ENCODE peak calls at places on chromosomes 16 and 17, in four cellular contexts. G is sigmoid colon, Q is ovary, S is Peyer's patch. U is an unnamed sample.
A peak's percentile ranks its signal among the peaks of the same experiment; 100 is the strongest.

GRCh38 chr16:6103561-6103960 is 1006.0 kb upstream of the EEF2KMT start:
- DNase-seq in S (no peak), Q (no peak), G (no peak), U (no peak)

GRCh38 chr17:21214015-21214776 is at the start of gene TMEM11:
- DNase-seq in S (peak; percentile 97), Q (peak; percentile 97), G (peak; percentile 98), U (peak; percentile 95)

GRCh38 chr16:56632160-56632847 is at the start of gene MT1M:
- DNase-seq in G (peak; percentile 83), Q (peak; percentile 61), S (no peak), U (peak; percentile 58)

GRCh38 chr16:24975428-24975889 is 39.7 kb downstream of the ARHGAP17 start:
- DNase-seq in G (no peak), Q (no peak), S (no peak), U (no peak)

GRCh38 chr16:8936421-8936820 is 27.3 kb downstream of the USP7 start:
- DNase-seq in S (peak; percentile 82), Q (no peak), G (no peak), U (no peak)

GRCh38 chr16:81520151-81520470 is 75.5 kb downstream of the CMIP start:
- DNase-seq in Q (no peak), S (no peak), G (no peak), U (no peak)

GRCh38 chr16:60413969-60414368 is 1622.3 kb downstream of the CDH8 start:
- DNase-seq in Q (no peak), G (no peak), S (no peak), U (no peak)

GRCh38 chr16:5490499-5490898 is 392.9 kb upstream of the EEF2KMT start:
- DNase-seq in S (peak; percentile 50), G (no peak), Q (no peak), U (no peak)

GRCh38 chr16:66580605-66581209 is 1.4 kb downstream of the CMTM2 start:
- DNase-seq in S (no peak), G (no peak), Q (no peak), U (no peak)

GRCh38 chr17:57603978-57604377 is 141.1 kb downstream of the CCDC182 start:
- DNase-seq in G (no peak), Q (no peak), S (peak; percentile 86), U (no peak)
- TF ChIP-seq POLR2A in G (no peak), Q (no peak), S (no peak), U (no peak)

DNA sequence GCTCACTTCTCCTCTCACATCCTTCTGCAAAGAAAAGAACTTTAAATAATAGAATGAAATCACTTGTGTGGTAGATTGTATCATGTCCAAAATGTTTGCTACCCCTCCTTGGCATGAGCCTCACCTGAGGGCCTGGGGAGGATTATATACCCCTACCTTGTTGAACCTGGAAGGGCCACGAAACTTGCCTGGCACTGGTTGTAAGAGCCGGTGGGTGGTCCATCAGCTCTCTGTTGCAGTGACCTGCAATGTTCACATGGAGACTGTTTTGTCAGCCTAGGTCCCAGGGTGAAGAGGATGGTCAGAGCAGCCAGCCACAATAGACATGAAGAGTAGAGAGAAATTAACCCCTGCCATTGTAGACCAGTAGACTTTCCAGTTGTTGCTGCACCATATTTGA is 10.2 kb downstream of the RSAD1 start:
- DNase-seq in S (no peak), G (no peak), Q (no peak), U (no peak)
- H3K27ac ChIP-seq in S (no peak overlapping the region), G (no peak overlapping the region), Q (no peak overlapping the region), U (no peak overlapping the region)

DNA sequence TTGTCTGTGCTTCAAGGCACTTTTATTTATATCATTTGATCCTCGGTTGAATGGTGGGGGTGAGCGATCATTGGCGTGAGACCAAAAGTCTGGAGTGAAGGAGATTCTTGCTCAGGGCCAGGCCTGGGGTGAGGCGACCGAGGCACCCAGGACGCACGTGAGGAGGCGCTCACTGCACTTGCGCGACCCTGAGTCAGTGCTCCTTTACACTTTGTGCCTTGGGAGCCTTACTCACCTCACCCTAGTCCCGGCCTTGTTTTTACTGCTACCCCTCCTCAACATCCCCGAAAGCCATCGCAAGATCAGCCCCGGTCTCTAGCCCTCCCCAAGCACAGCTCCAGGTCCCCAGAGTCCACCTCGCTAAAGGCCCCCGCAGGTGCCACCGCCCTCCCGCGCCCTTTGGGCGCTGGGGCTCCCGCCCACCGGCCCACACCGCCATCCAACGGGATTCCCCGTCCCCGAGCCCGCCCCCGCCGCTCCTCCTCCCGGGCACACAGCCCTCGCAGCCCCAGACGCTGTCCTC is 496 bp downstream of the EZH1 start:
- DNase-seq in S (peak; percentile 87), G (peak; percentile 91), Q (peak; percentile 71), U (peak; percentile 78)
- TF ChIP-seq POLR2A in S (no peak), G (no peak), Q (no peak), U (no peak)

GRCh38 chr16:13153696-13154095 is 252.3 kb downstream of the SHISA9 start:
- DNase-seq in S (no peak), G (no peak), Q (no peak), U (no peak)

GRCh38 chr16:13148294-13148693 is 246.9 kb downstream of the SHISA9 start:
- DNase-seq in G (no peak), Q (no peak), S (no peak), U (no peak)

GRCh38 chr16:13150181-13150885 is 248.9 kb downstream of the SHISA9 start:
- DNase-seq in S (no peak), Q (no peak), G (no peak), U (no peak)

GRCh38 chr16:13146829-13147228 is 245.4 kb downstream of the SHISA9 start:
- DNase-seq in S (no peak), Q (no peak), G (no peak), U (no peak)

DNA sequence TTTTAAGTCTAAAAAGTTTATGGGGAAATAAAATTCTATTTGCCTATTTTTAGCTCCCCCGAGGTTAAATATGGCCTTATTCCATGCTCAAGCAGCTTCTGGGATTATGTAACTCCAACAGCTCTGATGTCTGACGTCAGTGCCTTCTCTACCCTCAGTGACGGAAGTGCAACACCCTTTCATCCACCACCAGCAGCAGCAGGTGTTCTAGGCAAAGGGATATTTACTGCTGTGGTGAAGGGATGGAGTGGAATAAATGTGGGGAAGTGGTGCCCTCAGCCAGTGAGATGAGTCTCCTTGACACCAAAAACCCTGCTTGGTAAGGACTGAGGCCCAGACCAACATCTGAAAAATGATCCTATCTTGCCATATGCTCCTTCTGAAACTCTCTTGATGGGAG is 247.4 kb downstream of the SHISA9 start:
- DNase-seq in Q (no peak), S (no peak), G (no peak), U (no peak)
- H3K27ac ChIP-seq in Q (no peak overlapping the region), S (no peak overlapping the region), G (no peak overlapping the region), U (no peak overlapping the region)

GRCh38 chr16:75116081-75116910 is at the start of gene LDHD:
- DNase-seq in G (peak; percentile 93), S (peak; percentile 88), Q (peak; percentile 84), U (peak; percentile 82)
- TF ChIP-seq POLR2A in G (peak; percentile 52), S (peak; percentile 47), Q (peak; percentile 41), U (peak; percentile 58)

GRCh38 chr17:50523208-50523607 is 9.3 kb upstream of the EPN3 start:
- DNase-seq in G (no peak), Q (no peak), S (no peak), U (no peak)
- H3K27ac ChIP-seq in G (no peak overlapping the region), Q (no peak overlapping the region), S (no peak overlapping the region), U (no peak overlapping the region)

GRCh38 chr17:79832211-79833109 is 6.8 kb downstream of the CBX4 start:
- DNase-seq in G (peak; percentile 67), S (no peak), Q (no peak), U (no peak)
- TF ChIP-seq POLR2A in G (no peak), S (no peak), Q (no peak), U (no peak)

GRCh38 chr16:79748629-79749028 is 148.1 kb upstream of the MAF start:
- DNase-seq in Q (no peak), S (no peak), G (no peak), U (no peak)

GRCh38 chr16:79756571-79756970 is 156.0 kb upstream of the MAF start:
- DNase-seq in Q (no peak), G (no peak), S (no peak), U (no peak)

GRCh38 chr16:79754081-79754872 is 153.7 kb upstream of the MAF start:
- DNase-seq in Q (no peak), G (no peak), S (no peak), U (no peak)

GRCh38 chr16:79751785-79752184 is 151.2 kb upstream of the MAF start:
- DNase-seq in S (peak; percentile 52), Q (peak; percentile 67), G (peak; percentile 86), U (peak; percentile 77)

GRCh38 chr16:79752421-79752820 is 151.9 kb upstream of the MAF start:
- DNase-seq in G (no peak), S (peak; percentile 54), Q (no peak), U (no peak)
- H3K27ac ChIP-seq in G (no peak overlapping the region), S (peak overlapping the region; percentile 43), Q (no peak overlapping the region), U (peak overlapping the region; percentile 83)

U was measured in uterus.